ENCODE peak calls at places on chromosomes 4 and X, in eight cellular contexts. P, X, L, N, V, J, E and T are unnamed samples.

GRCh38 chr4:76806757-76807156 is 91.2 kb downstream of the SOWAHB start:
- DNase-seq in P (no peak), X (no peak), L (peak; percentile 24), N (no peak), V (no peak), J (no peak), E (no peak), T (no peak)

GRCh38 chr4:76198411-76199237 is 15.0 kb downstream of the SCARB2 start:
- DNase-seq in P (peak; percentile 69), X (peak; percentile 81), L (peak; percentile 61), N (peak; percentile 26), V (peak; percentile 91), J (peak; percentile 72), E (no peak), T (peak; percentile 64)

GRCh38 chr4:149264093-149264733 is 551.4 kb downstream of the IQCM start:
- DNase-seq in P (no peak), X (no peak), L (peak; percentile 52), N (peak; percentile 5), V (peak; percentile 66), J (peak; percentile 45), E (peak; percentile 26), T (no peak)

GRCh38 chrX:538311-538710 is 92.3 kb upstream of the SHOX start:
- DNase-seq in P (no peak), X (no peak), L (no peak), N (no peak), V (no peak), J (no peak), E (no peak), T (no peak)

GRCh38 chr4:163344147-163345050 is 707 bp downstream of the NPY5R start:
- DNase-seq in P (peak; percentile 43), X (no peak), L (peak; percentile 5), N (no peak), V (no peak), J (no peak), E (no peak), T (no peak)

GRCh38 chr4:41796545-41797210 is 48.2 kb upstream of the PHOX2B start:
- DNase-seq in P (no peak), X (no peak), L (no peak), N (no peak), V (no peak), J (no peak), E (peak; percentile 57), T (no peak)

GRCh38 chr4:10343656-10344055 is 113.6 kb downstream of the ZNF518B start:
- DNase-seq in P (no peak), X (no peak), L (no peak), N (no peak), V (no peak), J (no peak), E (no peak), T (no peak)

GRCh38 chr4:186689476-186689875 is 34.2 kb downstream of the FAT1 start:
- DNase-seq in P (no peak), X (no peak), L (no peak), N (no peak), V (no peak), J (no peak), E (no peak), T (no peak)

GRCh38 chr4:173529505-173530325 is at the start of gene HAND2:
- DNase-seq in P (peak; percentile 54), X (no peak), L (no peak), N (no peak), V (peak; percentile 90), J (no peak), E (peak; percentile 59), T (no peak)

GRCh38 chr4:98653890-98654867 is 4.2 kb downstream of the TSPAN5 start:
- DNase-seq in P (no peak), X (no peak), L (peak; percentile 88), N (no peak), V (peak; percentile 97), J (peak; percentile 91), E (no peak), T (no peak)

GRCh38 chrX:108186811-108187210 is 95.2 kb downstream of the ATG4A start:
- DNase-seq in P (no peak), X (no peak), L (peak; percentile 89), N (no peak), V (peak; percentile 94), J (peak; percentile 45), E (no peak), T (no peak)

GRCh38 chr4:87622303-87622702 is 14.0 kb downstream of the DSPP start:
- DNase-seq in P (no peak), X (no peak), L (no peak), N (no peak), V (no peak), J (no peak), E (no peak), T (no peak)

GRCh38 chr4:147901886-147902285 is 170.0 kb downstream of the ARHGAP10 start:
- DNase-seq in P (no peak), X (no peak), L (no peak), N (no peak), V (no peak), J (no peak), E (no peak), T (no peak)

GRCh38 chr4:139767168-139767567 is 101.5 kb downstream of the MGST2 start:
- DNase-seq in P (no peak), X (no peak), L (no peak), N (no peak), V (no peak), J (no peak), E (no peak), T (no peak)

GRCh38 chr4:184328022-184328736 is 110.5 kb upstream of the ENPP6 start:
- DNase-seq in P (no peak), X (no peak), L (peak; percentile 99), N (peak; percentile 27), V (no peak), J (no peak), E (no peak), T (no peak)

GRCh38 chr4:32735856-32736590 is 2015.9 kb downstream of the PCDH7 start:
- DNase-seq in P (no peak), X (no peak), L (no peak), N (no peak), V (no peak), J (no peak), E (no peak), T (no peak)

GRCh38 chr4:89305712-89306437 is 1.7 kb downstream of the GPRIN3 start:
- DNase-seq in P (no peak), X (no peak), L (peak; percentile 62), N (no peak), V (peak; percentile 34), J (no peak), E (no peak), T (no peak)

GRCh38 chr4:2771264-2771663 is 15.1 kb upstream of the TNIP2 start:
- DNase-seq in P (no peak), X (no peak), L (no peak), N (no peak), V (no peak), J (no peak), E (no peak), T (no peak)

GRCh38 chrX:5957506-5957905 is 271.2 kb downstream of the NLGN4X start:
- DNase-seq in P (no peak), X (no peak), L (peak; percentile 37), N (no peak), V (peak; percentile 77), J (no peak), E (no peak), T (no peak)

GRCh38 chr4:2811830-2812599 is 19.1 kb downstream of the SH3BP2 start:
- DNase-seq in P (peak; percentile 93), X (peak; percentile 34), L (peak; percentile 30), N (peak; percentile 74), V (peak; percentile 70), J (no peak), E (no peak), T (peak; percentile 81)

GRCh38 chr4:40334591-40335507 is at the start of gene CHRNA9:
- DNase-seq in P (no peak), X (no peak), L (no peak), N (no peak), V (peak; percentile 21), J (no peak), E (peak; percentile 23), T (no peak)

GRCh38 chr4:145557720-145558119 is 61.5 kb upstream of the MMAA start:
- DNase-seq in P (no peak), X (peak; percentile 18), L (peak; percentile 70), N (peak; percentile 61), V (peak; percentile 71), J (peak; percentile 43), E (peak; percentile 30), T (peak; percentile 66)

GRCh38 chr4:184755278-184755677 is 21.4 kb upstream of the CENPU start:
- DNase-seq in P (no peak), X (no peak), L (peak; percentile 70), N (no peak), V (peak; percentile 83), J (no peak), E (no peak), T (no peak)

GRCh38 chrX:128020701-128021100 is 31.5 kb downstream of the ACTRT1 start:
- DNase-seq in P (no peak), X (no peak), L (peak; percentile 92), N (no peak), V (peak; percentile 0), J (no peak), E (no peak), T (no peak)

GRCh38 chrX:85851418-85851817 is 195.9 kb downstream of the CHM start:
- DNase-seq in P (no peak), X (no peak), L (peak; percentile 15), N (peak; percentile 5), V (peak; percentile 5), J (no peak), E (peak; percentile 0), T (no peak)

GRCh38 chr4:99809326-99809725 is 7.3 kb upstream of the DAPP1 start:
- DNase-seq in P (no peak), X (no peak), L (no peak), N (no peak), V (no peak), J (no peak), E (no peak), T (no peak)

GRCh38 chrX:57587607-57588006 is 4.2 kb upstream of the ZXDB start:
- DNase-seq in P (no peak), X (no peak), L (no peak), N (no peak), V (no peak), J (no peak), E (no peak), T (no peak)

GRCh38 chr4:165378763-165379631 is at the start of gene CPE:
- DNase-seq in P (peak; percentile 69), X (peak; percentile 78), L (peak; percentile 50), N (peak; percentile 70), V (peak; percentile 63), J (no peak), E (peak; percentile 79), T (peak; percentile 78)

GRCh38 chr4:188781655-188782054 is 642.4 kb downstream of the TRIML1 start:
- DNase-seq in P (no peak), X (no peak), L (no peak), N (no peak), V (peak; percentile 42), J (no peak), E (no peak), T (no peak)

GRCh38 chrX:40471965-40472648 is 108.7 kb upstream of the ATP6AP2 start:
- DNase-seq in P (no peak), X (peak; percentile 13), L (peak; percentile 62), N (peak; percentile 13), V (peak; percentile 24), J (peak; percentile 76), E (no peak), T (no peak)

GRCh38 chr4:94613248-94613647 is 144.5 kb upstream of the BMPR1B start:
- DNase-seq in P (no peak), X (no peak), L (no peak), N (no peak), V (no peak), J (no peak), E (no peak), T (no peak)

GRCh38 chr4:76219299-76220055 is 5.9 kb upstream of the SCARB2 start:
- DNase-seq in P (no peak), X (no peak), L (peak; percentile 85), N (no peak), V (peak; percentile 83), J (no peak), E (no peak), T (no peak)

GRCh38 chr4:187172340-187172761 is 448.7 kb upstream of the FAT1 start:
- DNase-seq in P (no peak), X (no peak), L (peak; percentile 55), N (no peak), V (peak; percentile 78), J (no peak), E (no peak), T (no peak)